ENCODE peak calls at places on chromosome 11, in five cellular contexts. B is amygdala; K is stimulated activated CD8-positive, alpha-beta memory T cell treated with anti-CD3 and anti-CD28 coated beads, Interleukin-15, amount 100 ng/mL, for 1 hour; N is WERI-Rb-1; D is GM12865. X is an unnamed sample.

GRCh38 chr11:18236664-18237356 is at the start of gene SAA4:
- DNase-seq in N (no peak), B (no peak), D (no peak), K (no peak), X (no peak)

GRCh38 chr11:115903179-115903578 is 399.0 kb upstream of the CADM1 start:
- DNase-seq in D (no peak), K (no peak), N (no peak), B (no peak), X (no peak)

GRCh38 chr11:11464555-11464954 is 111.5 kb upstream of the CSNK2A3 start:
- DNase-seq in K (no peak), B (no peak), D (no peak), N (no peak), X (no peak)

GRCh38 chr11:7621090-7621489 is 52.2 kb downstream of the CYB5R2 start:
- DNase-seq in N (no peak), D (no peak), K (no peak), B (no peak), X (no peak)

GRCh38 chr11:64971421-64972233 is at the start of gene MAJIN:
- DNase-seq in B (peak), N (no peak), D (peak), K (peak), X (peak)

GRCh38 chr11:61888590-61888989 is 2.8 kb downstream of the FADS3 start:
- DNase-seq in B (no peak), K (no peak), N (no peak), D (no peak), X (no peak)

GRCh38 chr11:119472856-119473222 is 49.9 kb upstream of the THY1 start:
- DNase-seq in B (no peak), D (no peak), N (no peak), K (no peak), X (no peak)

GRCh38 chr11:28086569-28086968 is 21.4 kb downstream of the KIF18A start:
- DNase-seq in D (no peak), B (no peak), K (no peak), N (no peak), X (no peak)

GRCh38 chr11:14539867-14540475 is 19.8 kb upstream of the PSMA1 start:
- DNase-seq in B (no peak), K (no peak), D (peak), N (no peak), X (no peak)

GRCh38 chr11:62015615-62016014 is 48.2 kb upstream of the FTH1 start:
- DNase-seq in K (no peak), B (no peak), N (no peak), D (peak), X (no peak)

GRCh38 chr11:79421820-79422219 is 19.0 kb downstream of the TENM4 start:
- DNase-seq in K (no peak), B (no peak), N (no peak), D (no peak), X (no peak)

GRCh38 chr11:71962428-71963038 is 33.7 kb downstream of the RNF121 start:
- DNase-seq in K (no peak), B (no peak), D (peak), N (no peak), X (no peak)